ENCODE peak calls at places on chromosomes 6 and 20, in four cellular contexts. One of them, this sample, is unnamed.

GRCh38 chr6:143164565-143165105 is 103.9 kb downstream of the AIG1 start:
- DNase-seq in H1: no peak
- DNase-seq in HepG2: no peak
- DNase-seq in K562: no peak
- DNase-seq in this sample: no peak

GRCh38 chr20:50930139-50931047 is 844 bp downstream of the ADNP start:
- DNase-seq in H1: no peak
- DNase-seq in HepG2: no peak
- DNase-seq in K562: peak
- DNase-seq in this sample: no peak

GRCh38 chr6:81465859-81466258 is 286.6 kb downstream of the TENT5A start:
- DNase-seq in H1: no peak
- DNase-seq in K562: no peak
- DNase-seq in HepG2: peak
- DNase-seq in this sample: no peak

GRCh38 chr6:1609662-1610496 is at the start of gene FOXC1:
- DNase-seq in H1: no peak
- DNase-seq in K562: no peak
- DNase-seq in HepG2: peak
- DNase-seq in this sample: no peak

GRCh38 chr20:1888796-1889463 is 6.3 kb upstream of the SIRPA start:
- DNase-seq in HepG2: peak
- DNase-seq in K562: no peak
- DNase-seq in H1: no peak
- DNase-seq in this sample: no peak

GRCh38 chr6:74785236-74785635 is 420.6 kb downstream of the COL12A1 start:
- DNase-seq in HepG2: no peak
- DNase-seq in H1: no peak
- DNase-seq in K562: no peak
- DNase-seq in this sample: no peak

GRCh38 chr6:157563611-157564284 is 182.8 kb downstream of the ZDHHC14 start:
- DNase-seq in HepG2: no peak
- DNase-seq in K562: no peak
- DNase-seq in H1: no peak
- DNase-seq in this sample: peak

GRCh38 chr6:127690092-127690491 is 113.1 kb downstream of the C6orf58 start:
- DNase-seq in H1: no peak
- DNase-seq in K562: no peak
- DNase-seq in HepG2: no peak
- DNase-seq in this sample: no peak

GRCh38 chr6:31094389-31094881 is 17.9 kb downstream of the C6orf15 start:
- DNase-seq in K562: no peak
- DNase-seq in H1: no peak
- DNase-seq in HepG2: no peak
- DNase-seq in this sample: no peak

GRCh38 chr20:33945391-33946079 is 48.2 kb upstream of the RALY start:
- DNase-seq in HepG2: peak
- DNase-seq in K562: no peak
- DNase-seq in H1: no peak
- DNase-seq in this sample: no peak

GRCh38 chr6:26195924-26196845 is 109.0 kb downstream of the HFE start:
- DNase-seq in HepG2: peak
- DNase-seq in H1: no peak
- DNase-seq in K562: no peak
- DNase-seq in this sample: no peak

GRCh38 chr6:111994791-111995190 is 59.1 kb upstream of the CCN6 start:
- DNase-seq in H1: no peak
- DNase-seq in K562: no peak
- DNase-seq in HepG2: no peak
- DNase-seq in this sample: no peak

GRCh38 chr6:69918766-69919165 is 52.4 kb downstream of the COL19A1 start:
- DNase-seq in HepG2: no peak
- DNase-seq in K562: no peak
- DNase-seq in H1: no peak
- DNase-seq in this sample: no peak

GRCh38 chr20:23232679-23233308 is 117.8 kb upstream of the NXT1 start:
- DNase-seq in K562: no peak
- DNase-seq in H1: no peak
- DNase-seq in HepG2: peak
- DNase-seq in this sample: no peak

GRCh38 chr20:51639206-51639832 is 96.8 kb upstream of the NFATC2 start:
- DNase-seq in K562: peak
- DNase-seq in H1: peak
- DNase-seq in HepG2: peak
- DNase-seq in this sample: no peak

GRCh38 chr6:1608976-1609661 is 596 bp upstream of the FOXC1 start:
- DNase-seq in HepG2: no peak
- DNase-seq in K562: no peak
- DNase-seq in H1: no peak
- DNase-seq in this sample: no peak

GRCh38 chr6:136526196-136526930 is 23.9 kb downstream of the MAP7 start:
- DNase-seq in K562: no peak
- DNase-seq in H1: peak
- DNase-seq in HepG2: peak
- DNase-seq in this sample: no peak

GRCh38 chr20:34311118-34312023 is 8.2 kb upstream of the AHCY start:
- DNase-seq in K562: no peak
- DNase-seq in HepG2: peak
- DNase-seq in H1: peak
- DNase-seq in this sample: no peak

GRCh38 chr20:35290186-35290886 is 1.9 kb downstream of the FAM83C start:
- DNase-seq in K562: no peak
- DNase-seq in H1: no peak
- DNase-seq in HepG2: no peak
- DNase-seq in this sample: no peak

GRCh38 chr6:56757585-56757984 is 114.9 kb upstream of the DST start:
- DNase-seq in K562: no peak
- DNase-seq in HepG2: peak
- DNase-seq in H1: no peak
- DNase-seq in this sample: no peak

GRCh38 chr6:119157495-119157827 is 79.0 kb upstream of the FAM184A start:
- DNase-seq in K562: no peak
- DNase-seq in HepG2: no peak
- DNase-seq in H1: no peak
- DNase-seq in this sample: no peak

GRCh38 chr6:4588163-4588562 is 188.0 kb upstream of the CDYL start:
- DNase-seq in H1: no peak
- DNase-seq in K562: no peak
- DNase-seq in HepG2: no peak
- DNase-seq in this sample: no peak

GRCh38 chr20:33693741-33694645 is 7.8 kb upstream of the E2F1 start:
- DNase-seq in HepG2: no peak
- DNase-seq in K562: no peak
- DNase-seq in H1: no peak
- DNase-seq in this sample: no peak

GRCh38 chr6:151393410-151393809 is 2.1 kb upstream of the ZBTB2 start:
- DNase-seq in H1: no peak
- DNase-seq in K562: no peak
- DNase-seq in HepG2: no peak
- DNase-seq in this sample: no peak

GRCh38 chr6:5619249-5619648 is 357.9 kb downstream of the FARS2 start:
- DNase-seq in HepG2: no peak
- DNase-seq in K562: no peak
- DNase-seq in H1: no peak
- DNase-seq in this sample: peak

GRCh38 chr20:2084703-2085102 is 16.9 kb upstream of the STK35 start:
- DNase-seq in K562: no peak
- DNase-seq in HepG2: no peak
- DNase-seq in H1: no peak
- DNase-seq in this sample: no peak

GRCh38 chr6:9365378-9365777 is 930.0 kb upstream of the SLC35B3 start:
- DNase-seq in K562: no peak
- DNase-seq in HepG2: no peak
- DNase-seq in H1: no peak
- DNase-seq in this sample: no peak

GRCh38 chr20:17680836-17681740 is 954 bp downstream of the RRBP1 start:
- DNase-seq in H1: no peak
- DNase-seq in HepG2: peak
- DNase-seq in K562: peak
- DNase-seq in this sample: no peak

GRCh38 chr6:67184405-67184804 is 1450.7 kb upstream of the ADGRB3 start:
- DNase-seq in H1: no peak
- DNase-seq in K562: no peak
- DNase-seq in HepG2: no peak
- DNase-seq in this sample: no peak

GRCh38 chr20:62361799-62362589 is 5.1 kb downstream of the LAMA5 start:
- DNase-seq in HepG2: peak
- DNase-seq in K562: no peak
- DNase-seq in H1: peak
- DNase-seq in this sample: no peak

GRCh38 chr6:130713144-130713543 is 114.1 kb upstream of the SMLR1 start:
- DNase-seq in K562: no peak
- DNase-seq in H1: peak
- DNase-seq in HepG2: no peak
- DNase-seq in this sample: no peak

DNA sequence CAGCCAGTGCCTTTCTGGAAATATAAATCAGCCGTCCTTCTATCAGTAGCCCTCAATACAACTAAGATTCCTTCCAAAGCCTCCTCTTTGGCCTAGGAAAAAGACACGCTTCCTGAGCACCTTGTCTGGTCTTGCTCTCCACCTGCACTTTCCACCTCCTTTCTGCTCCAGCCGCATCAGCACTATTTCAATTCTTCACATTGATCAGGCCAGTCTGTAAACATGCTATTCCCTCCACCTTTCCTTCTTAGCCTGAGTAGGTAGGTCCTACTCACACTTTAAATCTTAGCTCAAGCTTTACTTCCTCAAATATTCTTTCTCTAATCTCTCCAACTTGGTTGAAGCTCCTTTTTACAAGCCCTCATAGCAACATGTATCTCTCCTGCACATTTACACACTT is 11.4 kb downstream of the RANBP9 start:
- DNase-seq in HepG2: no peak
- DNase-seq in H1: no peak
- DNase-seq in K562: no peak
- DNase-seq in this sample: no peak
- TF ChIP-seq BRCA1 in HepG2: no peak
- TF ChIP-seq BRCA1 in H1: no peak
- TF ChIP-seq BRCA1 in K562: no peak
- TF ChIP-seq BRCA1 in this sample: no peak

GRCh38 chr6:170163405-170164170 is 127.3 kb downstream of the DLL1 start:
- DNase-seq in H1: no peak
- DNase-seq in HepG2: no peak
- DNase-seq in K562: no peak
- DNase-seq in this sample: no peak

GRCh38 chr6:170164271-170164900 is 126.5 kb downstream of the DLL1 start:
- DNase-seq in K562: no peak
- DNase-seq in H1: no peak
- DNase-seq in HepG2: no peak
- DNase-seq in this sample: no peak

GRCh38 chr6:170165501-170166117 is 125.3 kb downstream of the DLL1 start:
- DNase-seq in K562: no peak
- DNase-seq in HepG2: no peak
- DNase-seq in H1: no peak
- DNase-seq in this sample: no peak

GRCh38 chr6:170166511-170167122 is 124.3 kb downstream of the DLL1 start:
- DNase-seq in HepG2: no peak
- DNase-seq in K562: no peak
- DNase-seq in H1: no peak
- DNase-seq in this sample: no peak

GRCh38 chr6:170165085-170165484 is 125.8 kb downstream of the DLL1 start:
- DNase-seq in K562: no peak
- DNase-seq in H1: no peak
- DNase-seq in HepG2: no peak
- DNase-seq in this sample: no peak
- TF ChIP-seq YY1 in K562: no peak
- TF ChIP-seq YY1 in H1: no peak
- TF ChIP-seq YY1 in HepG2: no peak
- TF ChIP-seq YY1 in this sample: no peak

DNA sequence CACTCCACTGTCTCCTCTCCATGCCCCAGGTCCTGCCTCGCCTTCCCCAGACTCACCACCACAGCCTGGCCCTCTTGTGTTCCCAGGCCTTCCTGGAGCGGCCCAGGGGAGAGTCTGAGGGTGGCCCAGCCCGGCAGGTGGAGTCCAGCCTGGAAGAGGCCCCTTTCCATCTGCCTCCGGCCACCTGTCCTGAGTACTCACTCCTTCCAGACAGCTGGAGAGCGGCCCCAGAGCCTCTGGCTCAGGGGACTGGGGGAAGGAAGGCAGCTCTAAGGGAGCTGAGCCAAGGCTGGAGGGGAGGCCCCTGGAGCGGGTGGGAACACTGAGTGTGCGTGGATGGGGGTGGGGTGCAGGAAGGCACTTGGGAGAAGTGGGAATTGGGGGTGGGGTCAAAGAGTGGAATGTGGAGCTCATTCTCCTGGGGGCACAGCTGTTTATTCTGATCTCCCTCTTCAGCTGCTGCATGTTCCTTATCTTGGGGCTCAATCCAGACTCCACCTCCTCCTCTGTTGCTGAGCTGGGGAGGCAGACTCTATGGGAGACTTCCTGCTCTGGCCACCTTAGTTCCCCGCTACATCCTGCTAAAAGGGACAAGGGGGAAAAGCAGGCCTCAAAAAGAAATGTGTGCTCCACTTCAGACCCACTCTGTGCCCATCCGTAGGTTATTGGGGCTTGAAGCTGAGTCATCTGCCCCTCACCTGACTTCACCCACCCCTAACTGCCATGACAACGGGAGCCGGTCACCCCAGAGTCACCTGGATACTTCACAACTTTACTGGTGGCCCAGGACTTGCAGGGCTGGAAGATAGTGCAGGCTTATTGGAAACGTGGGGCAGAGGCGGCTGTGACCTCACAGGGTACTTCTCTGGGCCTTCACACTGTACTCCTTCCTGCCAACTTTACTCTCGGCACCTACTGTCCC is 19.5 kb upstream of the TAF8 start:
- DNase-seq in K562: peak
- DNase-seq in H1: no peak
- DNase-seq in HepG2: no peak
- DNase-seq in this sample: no peak
- TF ChIP-seq BRCA1 in K562: no peak
- TF ChIP-seq BRCA1 in H1: no peak
- TF ChIP-seq BRCA1 in HepG2: no peak
- TF ChIP-seq BRCA1 in this sample: no peak

GRCh38 chr20:36974660-36975059 is 23.2 kb upstream of the SAMHD1 start:
- DNase-seq in HepG2: no peak
- DNase-seq in H1: no peak
- DNase-seq in K562: no peak
- DNase-seq in this sample: no peak

GRCh38 chr20:36971103-36971502 is 19.6 kb upstream of the SAMHD1 start:
- DNase-seq in HepG2: no peak
- DNase-seq in H1: no peak
- DNase-seq in K562: no peak
- DNase-seq in this sample: no peak

GRCh38 chr20:36969050-36969449 is 17.5 kb upstream of the SAMHD1 start:
- DNase-seq in HepG2: no peak
- DNase-seq in H1: no peak
- DNase-seq in K562: no peak
- DNase-seq in this sample: no peak

GRCh38 chr20:36967636-36968035 is 16.1 kb upstream of the SAMHD1 start:
- DNase-seq in H1: no peak
- DNase-seq in HepG2: no peak
- DNase-seq in K562: no peak
- DNase-seq in this sample: no peak

GRCh38 chr20:36969478-36970186 is 18.1 kb upstream of the SAMHD1 start:
- DNase-seq in H1: no peak
- DNase-seq in K562: no peak
- DNase-seq in HepG2: peak
- DNase-seq in this sample: no peak
- TF ChIP-seq YY1 in H1: no peak
- TF ChIP-seq YY1 in K562: no peak
- TF ChIP-seq YY1 in HepG2: no peak
- TF ChIP-seq YY1 in this sample: no peak

GRCh38 chr6:166121721-166122120 is 45.9 kb downstream of the TBXT start:
- DNase-seq in K562: no peak
- DNase-seq in H1: no peak
- DNase-seq in HepG2: no peak
- DNase-seq in this sample: no peak
- TF ChIP-seq BRCA1 in K562: no peak
- TF ChIP-seq BRCA1 in H1: no peak
- TF ChIP-seq BRCA1 in HepG2: no peak
- TF ChIP-seq BRCA1 in this sample: no peak

This sample was measured in GM12878.